ENCODE peak calls at places on chromosomes 2 and 18, in four cellular contexts. Z is adipocyte, N is PC-9, E is SK-N-SH. I is an unnamed sample. For H3K4me1, the result is how much of the 10 kb centered on the place peaks cover.

GRCh38 chr2:240873098-240873788 is 4.6 kb downstream of the AGXT start:
- DNase-seq in N (no peak), E (peak), Z (no peak), I (no peak)

GRCh38 chr2:36277146-36277808 is 78.3 kb upstream of the CRIM1 start:
- DNase-seq in E (no peak), Z (peak), N (peak), I (no peak)

GRCh38 chr2:218897394-218898108 is 16.9 kb downstream of the WNT10A start:
- DNase-seq in E (peak), N (no peak), Z (no peak), I (peak)

GRCh38 chr2:13128139-13128538 is 411.4 kb downstream of the TRIB2 start:
- DNase-seq in E (no peak), Z (no peak), N (no peak), I (no peak)

GRCh38 chr2:168416555-168416954 is 39.5 kb upstream of the CERS6 start:
- DNase-seq in E (no peak), Z (no peak), N (no peak), I (no peak)

GRCh38 chr2:224211821-224212220 is 172.7 kb upstream of the SERPINE2 start:
- DNase-seq in E (no peak), Z (peak), N (no peak), I (no peak)

GRCh38 chr18:31424383-31424988 is 23.1 kb upstream of the DSG3 start:
- DNase-seq in N (no peak), Z (no peak), E (peak), I (peak)

GRCh38 chr2:45715601-45716379 is 64.3 kb downstream of the PRKCE start:
- DNase-seq in E (no peak), Z (no peak), N (no peak), I (no peak)

GRCh38 chr18:13448028-13448795 is 229.7 kb downstream of the LDLRAD4 start:
- DNase-seq in Z (no peak), N (no peak), E (no peak), I (no peak)

GRCh38 chr2:232892843-232893242 is 22.8 kb downstream of the SNORC start:
- DNase-seq in Z (no peak), E (no peak), N (no peak), I (peak)

GRCh38 chr18:24799720-24800119 is 339.3 kb downstream of the HRH4 start:
- DNase-seq in E (no peak), N (no peak), Z (no peak), I (no peak)

GRCh38 chr2:135773917-135774316 is 32.3 kb downstream of the UBXN4 start:
- DNase-seq in N (peak), E (no peak), Z (peak), I (no peak)

GRCh38 chr2:207219716-207220414 is 54.1 kb upstream of the KLF7 start:
- DNase-seq in E (no peak), Z (peak), N (peak), I (no peak)

GRCh38 chr2:53475320-53475719 is 292.3 kb upstream of the CHAC2 start:
- DNase-seq in Z (peak), N (peak), E (no peak), I (no peak)

GRCh38 chr2:7030810-7031209 is 113.6 kb downstream of the RNF144A start:
- DNase-seq in Z (no peak), E (no peak), N (no peak), I (no peak)

DNA sequence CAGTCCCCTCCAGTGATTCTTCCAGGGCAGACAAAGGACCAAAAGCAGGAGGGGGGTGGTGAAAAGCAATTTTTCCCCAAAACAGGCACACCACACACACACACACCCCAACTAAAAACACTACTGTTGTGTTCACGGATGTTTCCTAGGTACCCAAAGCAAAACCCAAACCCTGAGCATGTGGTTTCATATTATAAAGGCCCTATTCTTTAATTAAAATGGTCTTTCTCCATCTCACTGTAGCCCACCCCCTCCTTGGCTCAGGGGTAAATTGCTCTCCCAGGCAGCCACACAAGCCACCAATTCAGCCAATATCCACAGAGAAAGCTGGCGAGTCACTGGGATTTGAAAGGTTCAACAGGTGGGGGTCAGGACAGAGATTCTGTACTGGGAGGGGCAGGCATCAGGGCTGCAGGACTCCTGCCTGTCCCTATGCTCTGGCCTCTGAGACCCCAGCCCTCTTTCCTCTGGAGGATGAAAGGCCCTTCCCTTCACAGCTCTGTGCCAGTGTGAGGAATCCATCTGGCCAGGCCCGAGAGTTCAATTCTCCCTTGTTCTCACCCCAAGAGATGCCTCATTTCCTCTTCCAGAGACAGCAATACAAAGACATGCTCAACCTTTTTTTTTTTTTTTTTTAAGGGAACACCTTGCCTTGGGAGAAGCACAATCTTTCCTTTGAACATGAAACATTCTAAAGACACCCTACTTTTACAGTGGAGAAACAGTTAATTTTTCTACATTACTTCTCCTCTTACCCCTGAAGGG is 43.6 kb downstream of the SPRED2 start:
- DNase-seq in Z (no peak), E (peak), N (no peak), I (peak)
- H3K4me1 ChIP-seq in Z (half or more), E (under half), N (under half), I (under half)

GRCh38 chr18:35161934-35162333 is 78.9 kb upstream of the ZNF397 start:
- DNase-seq in N (no peak), E (no peak), Z (no peak), I (no peak)

GRCh38 chr18:35163736-35164532 is 76.9 kb upstream of the ZNF397 start:
- DNase-seq in N (no peak), Z (no peak), E (no peak), I (no peak)

GRCh38 chr18:35162995-35163394 is 77.8 kb upstream of the ZNF397 start:
- DNase-seq in Z (no peak), E (no peak), N (no peak), I (no peak)

GRCh38 chr18:35158728-35159443 is 81.9 kb upstream of the ZNF397 start:
- DNase-seq in N (no peak), Z (no peak), E (no peak), I (no peak)

GRCh38 chr18:35159782-35160181 is 81.1 kb upstream of the ZNF397 start:
- DNase-seq in N (no peak), Z (no peak), E (no peak), I (no peak)
- H3K4me1 ChIP-seq in N (under half), Z (under half), E (under half), I (under half)

DNA sequence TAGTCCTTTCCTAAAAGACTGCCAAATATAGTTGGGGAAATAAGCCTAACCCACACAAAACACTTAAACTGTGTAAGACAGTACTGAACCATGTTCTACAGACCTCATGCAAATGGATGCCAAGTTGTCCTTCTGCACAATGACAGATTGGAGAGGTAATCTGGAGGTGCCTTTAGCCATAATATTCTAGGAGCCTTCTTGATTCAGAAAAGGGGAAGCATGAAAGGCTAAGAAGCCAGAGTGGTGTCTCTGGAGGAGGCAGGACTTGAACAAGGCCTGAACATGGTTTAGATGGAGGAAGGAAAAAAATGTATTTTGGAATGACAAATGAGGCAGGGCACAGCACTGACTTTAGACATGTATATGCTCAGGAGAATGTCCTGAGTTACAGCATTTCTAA is 110.5 kb downstream of the ANKRD44 start:
- DNase-seq in Z (no peak), N (no peak), E (no peak), I (no peak)
- H3K4me1 ChIP-seq in Z (under half), N (under half), E (under half), I (under half)

DNA sequence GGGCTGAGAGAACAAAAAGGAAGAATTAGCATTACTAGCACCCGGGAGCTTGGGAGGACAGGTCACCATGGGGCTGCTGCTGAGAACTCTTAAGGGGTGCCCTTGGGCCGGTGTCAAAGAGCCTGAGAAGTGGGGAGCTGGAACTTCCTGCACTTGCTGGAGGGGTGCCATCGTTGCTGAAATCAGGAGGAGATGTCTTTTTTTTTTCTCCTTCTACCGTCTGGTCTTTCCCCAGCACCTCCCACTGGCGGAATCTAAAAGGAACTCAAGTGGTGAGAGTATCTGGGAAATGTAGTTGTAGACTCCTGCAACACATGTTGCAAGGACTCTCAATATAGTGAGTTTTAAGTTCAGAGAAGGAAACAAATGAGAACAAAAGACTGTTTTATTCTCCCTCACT is 6.0 kb upstream of the AMMECR1L start:
- DNase-seq in E (no peak), N (no peak), Z (no peak), I (peak)
- H3K4me1 ChIP-seq in E (under half), N (under half), Z (under half), I (under half)

GRCh38 chr18:36129300-36130038 is at the start of the genes ELP2 and SLC39A6:
- DNase-seq in Z (peak), E (peak), N (peak), I (peak)
- H3K4me1 ChIP-seq in Z (under half), E (under half), N (under half), I (under half)

I was measured in endodermal cell.